ENCODE peak calls at places on chromosome 6, in seven cellular contexts. One of them, this sample, is unnamed.

GRCh38 chr6:43878823-43879495 is 108.9 kb downstream of the VEGFA start:
- DNase-seq in HFF-Myc: no peak
- DNase-seq in AG09309: no peak
- DNase-seq in A549: no peak
- DNase-seq in transverse colon: peak; percentile 19
- DNase-seq in NB4: peak; percentile 26
- DNase-seq in cardiac fibroblast: no peak
- DNase-seq in this sample: no peak

GRCh38 chr6:107713214-107713962 is 110.7 kb downstream of the SCML4 start:
- DNase-seq in NB4: peak; percentile 36
- DNase-seq in A549: no peak
- DNase-seq in AG09309: no peak
- DNase-seq in cardiac fibroblast: peak; percentile 25
- DNase-seq in transverse colon: no peak
- DNase-seq in HFF-Myc: no peak
- DNase-seq in this sample: no peak

GRCh38 chr6:161131367-161131766 is 139.8 kb downstream of the MAP3K4 start:
- DNase-seq in transverse colon: no peak
- DNase-seq in HFF-Myc: no peak
- DNase-seq in AG09309: no peak
- DNase-seq in A549: no peak
- DNase-seq in cardiac fibroblast: no peak
- DNase-seq in NB4: no peak
- DNase-seq in this sample: no peak

GRCh38 chr6:32796848-32797776 is 19.7 kb downstream of the HLA-DOB start:
- DNase-seq in NB4: peak; percentile 78
- DNase-seq in A549: peak; percentile 43
- DNase-seq in AG09309: peak; percentile 7
- DNase-seq in cardiac fibroblast: peak; percentile 71
- DNase-seq in transverse colon: peak; percentile 81
- DNase-seq in HFF-Myc: no peak
- DNase-seq in this sample: no peak

GRCh38 chr6:11374036-11375010 is 141.9 kb upstream of the NEDD9 start:
- DNase-seq in cardiac fibroblast: no peak
- DNase-seq in AG09309: no peak
- DNase-seq in A549: no peak
- DNase-seq in HFF-Myc: no peak
- DNase-seq in NB4: peak; percentile 53
- DNase-seq in transverse colon: no peak
- DNase-seq in this sample: no peak

GRCh38 chr6:64012351-64013060 is 376.9 kb downstream of the PHF3 start:
- DNase-seq in A549: peak; percentile 43
- DNase-seq in NB4: peak; percentile 32
- DNase-seq in AG09309: no peak
- DNase-seq in cardiac fibroblast: peak; percentile 60
- DNase-seq in HFF-Myc: no peak
- DNase-seq in transverse colon: peak; percentile 34
- DNase-seq in this sample: peak; percentile 56

GRCh38 chr6:56851541-56852248 is 103.2 kb upstream of the BEND6 start:
- DNase-seq in HFF-Myc: peak; percentile 81
- DNase-seq in NB4: peak; percentile 66
- DNase-seq in AG09309: peak; percentile 63
- DNase-seq in A549: peak; percentile 65
- DNase-seq in cardiac fibroblast: peak; percentile 93
- DNase-seq in transverse colon: no peak
- DNase-seq in this sample: peak; percentile 70

GRCh38 chr6:111591370-111591900 is 14.2 kb downstream of the TRAF3IP2 start:
- DNase-seq in transverse colon: peak; percentile 85
- DNase-seq in AG09309: peak; percentile 99
- DNase-seq in cardiac fibroblast: peak; percentile 98
- DNase-seq in HFF-Myc: peak; percentile 97
- DNase-seq in A549: peak; percentile 90
- DNase-seq in NB4: no peak
- DNase-seq in this sample: peak; percentile 90

GRCh38 chr6:44667668-44668390 is 280.3 kb downstream of the CDC5L start:
- DNase-seq in AG09309: no peak
- DNase-seq in HFF-Myc: no peak
- DNase-seq in A549: peak; percentile 38
- DNase-seq in NB4: peak; percentile 34
- DNase-seq in transverse colon: peak; percentile 41
- DNase-seq in cardiac fibroblast: peak; percentile 36
- DNase-seq in this sample: no peak

GRCh38 chr6:111173341-111173740 is 86.0 kb downstream of the SLC16A10 start:
- DNase-seq in A549: no peak
- DNase-seq in NB4: no peak
- DNase-seq in HFF-Myc: no peak
- DNase-seq in cardiac fibroblast: no peak
- DNase-seq in AG09309: no peak
- DNase-seq in transverse colon: no peak
- DNase-seq in this sample: no peak

GRCh38 chr6:158772172-158772571 is 47.0 kb downstream of the EZR start:
- DNase-seq in NB4: no peak
- DNase-seq in cardiac fibroblast: no peak
- DNase-seq in transverse colon: no peak
- DNase-seq in A549: no peak
- DNase-seq in AG09309: no peak
- DNase-seq in HFF-Myc: no peak
- DNase-seq in this sample: no peak

GRCh38 chr6:129500958-129501381 is 209.0 kb downstream of the ARHGAP18 start:
- DNase-seq in A549: peak; percentile 33
- DNase-seq in HFF-Myc: no peak
- DNase-seq in cardiac fibroblast: peak; percentile 65
- DNase-seq in AG09309: no peak
- DNase-seq in transverse colon: no peak
- DNase-seq in NB4: peak; percentile 24
- DNase-seq in this sample: no peak
- TF ChIP-seq CTCF in A549: peak; percentile 43
- TF ChIP-seq CTCF in HFF-Myc: peak; percentile 27
- TF ChIP-seq CTCF in cardiac fibroblast: peak; percentile 40
- TF ChIP-seq CTCF in AG09309: no peak
- TF ChIP-seq CTCF in transverse colon: no peak
- TF ChIP-seq CTCF in NB4: no peak
- TF ChIP-seq CTCF in this sample: peak; percentile 36

GRCh38 chr6:26103770-26104456 is 16.7 kb downstream of the HFE start:
- DNase-seq in AG09309: peak; percentile 87
- DNase-seq in NB4: peak; percentile 98
- DNase-seq in HFF-Myc: peak; percentile 95
- DNase-seq in cardiac fibroblast: peak; percentile 97
- DNase-seq in transverse colon: peak; percentile 92
- DNase-seq in A549: peak; percentile 93
- DNase-seq in this sample: peak; percentile 85

GRCh38 chr6:26105109-26105730 is 18.0 kb downstream of the HFE start:
- DNase-seq in NB4: no peak
- DNase-seq in transverse colon: no peak
- DNase-seq in cardiac fibroblast: no peak
- DNase-seq in AG09309: no peak
- DNase-seq in HFF-Myc: no peak
- DNase-seq in A549: no peak
- DNase-seq in this sample: no peak

GRCh38 chr6:26105842-26106241 is 18.6 kb downstream of the HFE start:
- DNase-seq in AG09309: no peak
- DNase-seq in HFF-Myc: no peak
- DNase-seq in NB4: no peak
- DNase-seq in A549: no peak
- DNase-seq in transverse colon: no peak
- DNase-seq in cardiac fibroblast: peak; percentile 9
- DNase-seq in this sample: no peak

GRCh38 chr6:26104457-26105108 is 17.4 kb downstream of the HFE start:
- DNase-seq in AG09309: no peak
- DNase-seq in A549: peak; percentile 75
- DNase-seq in cardiac fibroblast: peak; percentile 13
- DNase-seq in HFF-Myc: no peak
- DNase-seq in NB4: peak; percentile 39
- DNase-seq in transverse colon: peak; percentile 43
- DNase-seq in this sample: no peak

DNA sequence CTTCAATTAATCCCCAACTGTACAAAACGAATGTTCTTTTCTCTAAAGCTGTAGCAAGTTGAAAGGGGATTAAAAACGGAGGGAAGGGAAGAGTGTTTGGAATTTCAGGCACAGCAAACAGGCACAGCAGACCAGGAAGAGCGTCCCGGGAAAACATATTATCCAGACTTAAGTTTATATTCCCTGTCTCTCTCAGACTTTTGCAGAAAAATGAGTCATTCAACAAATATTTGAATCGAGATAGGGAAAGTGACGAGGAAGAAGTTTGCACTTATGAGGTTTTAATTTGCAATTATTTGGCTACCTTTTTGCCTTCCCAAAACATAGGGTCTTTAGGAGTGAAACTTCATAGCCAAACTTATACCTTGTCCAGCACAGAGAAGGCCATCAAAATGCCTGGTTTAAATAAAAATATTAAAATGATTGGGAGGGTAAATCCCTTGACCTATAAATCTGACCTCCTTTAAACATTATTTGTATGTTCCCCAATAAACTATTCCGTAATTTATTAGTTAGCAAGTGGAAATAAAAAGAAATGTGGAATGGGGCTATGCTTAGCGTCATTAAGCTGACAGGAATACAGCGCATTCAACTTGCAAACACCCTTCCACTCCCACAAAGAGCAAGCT is 16.0 kb downstream of the HFE start:
- DNase-seq in transverse colon: no peak
- DNase-seq in A549: peak; percentile 44
- DNase-seq in AG09309: no peak
- DNase-seq in NB4: no peak
- DNase-seq in HFF-Myc: no peak
- DNase-seq in cardiac fibroblast: peak; percentile 71
- DNase-seq in this sample: peak; percentile 55
- H3K4me3 ChIP-seq in transverse colon: peak overlapping the region; percentile 53
- H3K4me3 ChIP-seq in A549: peak overlapping the region; percentile 30
- H3K4me3 ChIP-seq in AG09309: peak overlapping the region; percentile 56
- H3K4me3 ChIP-seq in NB4: peak overlapping the region; percentile 22
- H3K4me3 ChIP-seq in HFF-Myc: peak overlapping the region; percentile 49
- H3K4me3 ChIP-seq in cardiac fibroblast: peak overlapping the region; percentile 24
- H3K4me3 ChIP-seq in this sample: peak overlapping the region; percentile 66

GRCh38 chr6:85593438-85594196 is at the start of gene SNX14:
- DNase-seq in HFF-Myc: peak; percentile 86
- DNase-seq in cardiac fibroblast: peak; percentile 96
- DNase-seq in NB4: peak; percentile 97
- DNase-seq in transverse colon: peak; percentile 96
- DNase-seq in AG09309: peak; percentile 82
- DNase-seq in A549: peak; percentile 92
- DNase-seq in this sample: peak; percentile 69
- TF ChIP-seq CTCF in HFF-Myc: no peak
- TF ChIP-seq CTCF in cardiac fibroblast: no peak
- TF ChIP-seq CTCF in NB4: no peak
- TF ChIP-seq CTCF in transverse colon: no peak
- TF ChIP-seq CTCF in AG09309: no peak
- TF ChIP-seq CTCF in A549: no peak
- TF ChIP-seq CTCF in this sample: no peak

DNA sequence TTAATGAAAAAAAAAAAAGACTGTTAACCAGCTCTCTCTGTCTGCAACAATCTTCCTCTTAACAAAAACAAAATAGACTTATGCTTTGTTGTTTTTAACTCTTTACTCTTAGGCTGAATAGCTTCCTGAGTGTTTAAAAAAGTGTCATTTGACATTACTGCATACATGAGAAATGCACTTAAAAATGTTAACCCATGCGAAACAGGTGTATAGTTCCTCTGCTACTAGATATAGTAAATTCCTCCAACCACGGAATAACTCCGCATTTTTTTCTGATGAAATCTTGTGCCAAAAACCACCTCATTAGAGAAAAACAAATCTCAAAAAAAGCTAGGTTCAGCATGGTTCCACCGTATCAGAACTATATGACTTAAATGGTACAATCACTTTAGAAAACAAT is 426.0 kb downstream of the ADGRB3 start:
- DNase-seq in cardiac fibroblast: no peak
- DNase-seq in transverse colon: no peak
- DNase-seq in AG09309: no peak
- DNase-seq in NB4: no peak
- DNase-seq in A549: no peak
- DNase-seq in HFF-Myc: no peak
- DNase-seq in this sample: no peak
- H3K4me3 ChIP-seq in cardiac fibroblast: no peak overlapping the region
- H3K4me3 ChIP-seq in transverse colon: no peak overlapping the region
- H3K4me3 ChIP-seq in AG09309: no peak overlapping the region
- H3K4me3 ChIP-seq in NB4: no peak overlapping the region
- H3K4me3 ChIP-seq in A549: no peak overlapping the region
- H3K4me3 ChIP-seq in HFF-Myc: no peak overlapping the region
- H3K4me3 ChIP-seq in this sample: no peak overlapping the region

GRCh38 chr6:150981095-150981494 is 115.6 kb downstream of the MTHFD1L start:
- DNase-seq in HFF-Myc: no peak
- DNase-seq in cardiac fibroblast: no peak
- DNase-seq in transverse colon: no peak
- DNase-seq in AG09309: no peak
- DNase-seq in NB4: no peak
- DNase-seq in A549: no peak
- DNase-seq in this sample: no peak
- TF ChIP-seq CTCF in HFF-Myc: no peak
- TF ChIP-seq CTCF in cardiac fibroblast: no peak
- TF ChIP-seq CTCF in transverse colon: no peak
- TF ChIP-seq CTCF in AG09309: no peak
- TF ChIP-seq CTCF in NB4: no peak
- TF ChIP-seq CTCF in A549: no peak
- TF ChIP-seq CTCF in this sample: no peak

DNA sequence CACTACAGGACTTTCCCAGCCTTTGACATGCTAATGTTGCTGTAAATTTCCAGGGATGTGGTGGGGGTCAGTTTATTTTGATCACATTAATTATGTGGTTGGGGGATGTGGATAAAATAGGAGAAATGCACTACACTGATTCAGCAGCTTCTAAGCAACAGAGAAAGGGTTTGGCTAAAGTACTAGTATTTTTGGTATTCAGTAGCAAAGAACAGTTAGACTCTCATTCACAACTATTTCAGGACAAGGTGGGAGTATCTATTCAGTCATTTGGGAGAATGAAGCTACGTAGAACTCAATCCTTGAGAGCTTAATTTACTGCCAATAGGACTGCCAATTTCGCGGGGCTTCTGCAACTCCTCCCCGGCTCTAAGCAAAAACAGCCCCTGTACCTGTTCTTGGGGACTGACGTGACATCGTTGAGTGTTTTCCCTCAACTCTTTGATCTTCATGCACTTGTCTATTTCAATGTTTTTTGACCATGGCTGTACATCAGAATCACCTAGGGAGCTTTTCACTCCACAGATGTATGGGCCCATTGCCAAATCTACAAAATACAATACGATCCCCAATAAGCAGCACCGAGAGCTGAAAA is 94.8 kb upstream of the NHSL1 start:
- DNase-seq in AG09309: no peak
- DNase-seq in transverse colon: no peak
- DNase-seq in NB4: no peak
- DNase-seq in HFF-Myc: no peak
- DNase-seq in cardiac fibroblast: no peak
- DNase-seq in A549: no peak
- DNase-seq in this sample: no peak
- H3K4me3 ChIP-seq in AG09309: no peak overlapping the region
- H3K4me3 ChIP-seq in transverse colon: no peak overlapping the region
- H3K4me3 ChIP-seq in NB4: no peak overlapping the region
- H3K4me3 ChIP-seq in HFF-Myc: peak overlapping the region; percentile 34
- H3K4me3 ChIP-seq in cardiac fibroblast: peak overlapping the region; percentile 3
- H3K4me3 ChIP-seq in A549: no peak overlapping the region
- H3K4me3 ChIP-seq in this sample: no peak overlapping the region

GRCh38 chr6:82588020-82588419 is 224.4 kb downstream of the TPBG start:
- DNase-seq in A549: peak; percentile 2
- DNase-seq in transverse colon: no peak
- DNase-seq in cardiac fibroblast: peak; percentile 8
- DNase-seq in HFF-Myc: no peak
- DNase-seq in NB4: no peak
- DNase-seq in AG09309: no peak
- DNase-seq in this sample: no peak

GRCh38 chr6:82588859-82589412 is 225.3 kb downstream of the TPBG start:
- DNase-seq in cardiac fibroblast: no peak
- DNase-seq in A549: no peak
- DNase-seq in HFF-Myc: no peak
- DNase-seq in AG09309: no peak
- DNase-seq in transverse colon: no peak
- DNase-seq in NB4: no peak
- DNase-seq in this sample: no peak

GRCh38 chr6:82589509-82590206 is 226.0 kb downstream of the TPBG start:
- DNase-seq in NB4: peak; percentile 56
- DNase-seq in AG09309: peak; percentile 73
- DNase-seq in cardiac fibroblast: peak; percentile 88
- DNase-seq in transverse colon: no peak
- DNase-seq in HFF-Myc: peak; percentile 80
- DNase-seq in A549: peak; percentile 67
- DNase-seq in this sample: peak; percentile 31
- TF ChIP-seq CTCF in NB4: peak; percentile 10
- TF ChIP-seq CTCF in AG09309: peak; percentile 35
- TF ChIP-seq CTCF in cardiac fibroblast: no peak
- TF ChIP-seq CTCF in transverse colon: no peak
- TF ChIP-seq CTCF in HFF-Myc: peak; percentile 50
- TF ChIP-seq CTCF in A549: peak; percentile 44
- TF ChIP-seq CTCF in this sample: peak; percentile 30